ENCODE peak calls at places on chromosomes 1 and 21, in four cellular contexts. One of them, this sample, is unnamed.

GRCh38 chr1:240722788-240723187 is 110.8 kb upstream of the GREM2 start:
- DNase-seq in mammary epithelial cell: no peak
- DNase-seq in endothelial cell of umbilical vein: no peak
- DNase-seq in neuronal stem cell: no peak
- DNase-seq in this sample: no peak

GRCh38 chr1:115469703-115470476 is 131.8 kb upstream of the NGF start:
- DNase-seq in mammary epithelial cell: peak; percentile 74
- DNase-seq in neuronal stem cell: peak; percentile 15
- DNase-seq in endothelial cell of umbilical vein: peak; percentile 21
- DNase-seq in this sample: peak; percentile 38

GRCh38 chr1:147515046-147515869 is 26.0 kb upstream of the BCL9 start:
- DNase-seq in mammary epithelial cell: peak; percentile 64
- DNase-seq in neuronal stem cell: no peak
- DNase-seq in endothelial cell of umbilical vein: no peak
- DNase-seq in this sample: peak; percentile 18

GRCh38 chr1:166905930-166906329 is 29.9 kb upstream of the TADA1 start:
- DNase-seq in mammary epithelial cell: peak; percentile 70
- DNase-seq in neuronal stem cell: no peak
- DNase-seq in endothelial cell of umbilical vein: peak; percentile 23
- DNase-seq in this sample: peak; percentile 79

GRCh38 chr21:34129971-34130597 is 56.7 kb downstream of the MRPS6 start:
- DNase-seq in neuronal stem cell: peak; percentile 61
- DNase-seq in endothelial cell of umbilical vein: no peak
- DNase-seq in mammary epithelial cell: no peak
- DNase-seq in this sample: peak; percentile 65

GRCh38 chr1:111618953-111619634 is 495 bp upstream of the RAP1A start:
- DNase-seq in mammary epithelial cell: peak; percentile 6
- DNase-seq in endothelial cell of umbilical vein: no peak
- DNase-seq in neuronal stem cell: no peak
- DNase-seq in this sample: no peak

GRCh38 chr1:6873298-6874015 is 88.2 kb downstream of the CAMTA1 start:
- DNase-seq in neuronal stem cell: no peak
- DNase-seq in mammary epithelial cell: no peak
- DNase-seq in endothelial cell of umbilical vein: no peak
- DNase-seq in this sample: no peak

GRCh38 chr21:37378700-37379139 is 12.1 kb downstream of the DYRK1A start:
- DNase-seq in mammary epithelial cell: no peak
- DNase-seq in neuronal stem cell: no peak
- DNase-seq in endothelial cell of umbilical vein: no peak
- DNase-seq in this sample: no peak

GRCh38 chr1:9478021-9478420 is 61.2 kb upstream of the SLC25A33 start:
- DNase-seq in neuronal stem cell: no peak
- DNase-seq in mammary epithelial cell: no peak
- DNase-seq in endothelial cell of umbilical vein: no peak
- DNase-seq in this sample: no peak

GRCh38 chr1:117770981-117771531 is 158.4 kb downstream of the GDAP2 start:
- DNase-seq in endothelial cell of umbilical vein: no peak
- DNase-seq in neuronal stem cell: no peak
- DNase-seq in mammary epithelial cell: no peak
- DNase-seq in this sample: no peak

GRCh38 chr1:64921761-64922160 is 44.6 kb downstream of the JAK1 start:
- DNase-seq in endothelial cell of umbilical vein: peak; percentile 12
- DNase-seq in neuronal stem cell: no peak
- DNase-seq in mammary epithelial cell: no peak
- DNase-seq in this sample: peak; percentile 41

GRCh38 chr1:159881930-159882839 is 17.8 kb downstream of the CFAP45 start:
- DNase-seq in endothelial cell of umbilical vein: peak; percentile 89
- DNase-seq in neuronal stem cell: no peak
- DNase-seq in mammary epithelial cell: peak; percentile 100
- DNase-seq in this sample: peak; percentile 95

GRCh38 chr1:196897158-196897828 is 9.4 kb downstream of the CFHR4 start:
- DNase-seq in mammary epithelial cell: no peak
- DNase-seq in endothelial cell of umbilical vein: no peak
- DNase-seq in neuronal stem cell: no peak
- DNase-seq in this sample: no peak

GRCh38 chr1:183318433-183318832 is 99.7 kb downstream of the NMNAT2 start:
- DNase-seq in mammary epithelial cell: peak; percentile 88
- DNase-seq in endothelial cell of umbilical vein: peak; percentile 61
- DNase-seq in neuronal stem cell: no peak
- DNase-seq in this sample: peak; percentile 91

GRCh38 chr21:42039911-42040351 is 29.8 kb upstream of the ZBTB21 start:
- DNase-seq in mammary epithelial cell: no peak
- DNase-seq in endothelial cell of umbilical vein: no peak
- DNase-seq in neuronal stem cell: no peak
- DNase-seq in this sample: peak; percentile 95

GRCh38 chr1:178538192-178538916 is 25.4 kb downstream of the TEX35 start:
- DNase-seq in endothelial cell of umbilical vein: no peak
- DNase-seq in mammary epithelial cell: peak; percentile 19
- DNase-seq in neuronal stem cell: no peak
- DNase-seq in this sample: peak; percentile 77

GRCh38 chr1:155334980-155335379 is 14.3 kb downstream of the RUSC1 start:
- DNase-seq in neuronal stem cell: no peak
- DNase-seq in endothelial cell of umbilical vein: no peak
- DNase-seq in mammary epithelial cell: no peak
- DNase-seq in this sample: peak; percentile 68

GRCh38 chr1:25796807-25797458 is 3.1 kb upstream of the SELENON start:
- DNase-seq in mammary epithelial cell: peak; percentile 59
- DNase-seq in endothelial cell of umbilical vein: peak; percentile 73
- DNase-seq in neuronal stem cell: peak; percentile 82
- DNase-seq in this sample: peak; percentile 75

GRCh38 chr21:34930971-34931370 is 118.1 kb downstream of the RUNX1 start:
- DNase-seq in endothelial cell of umbilical vein: no peak
- DNase-seq in mammary epithelial cell: peak; percentile 36
- DNase-seq in neuronal stem cell: no peak
- DNase-seq in this sample: no peak

GRCh38 chr21:41580758-41581554 is 73.0 kb upstream of the TMPRSS2 start:
- DNase-seq in neuronal stem cell: peak; percentile 14
- DNase-seq in endothelial cell of umbilical vein: no peak
- DNase-seq in mammary epithelial cell: peak; percentile 87
- DNase-seq in this sample: no peak

GRCh38 chr1:244757091-244757939 is 78.1 kb upstream of the COX20 start:
- DNase-seq in neuronal stem cell: no peak
- DNase-seq in mammary epithelial cell: no peak
- DNase-seq in endothelial cell of umbilical vein: peak; percentile 8
- DNase-seq in this sample: no peak

GRCh38 chr1:21251773-21252471 is 38.3 kb downstream of the ECE1 start:
- DNase-seq in mammary epithelial cell: peak; percentile 96
- DNase-seq in endothelial cell of umbilical vein: peak; percentile 94
- DNase-seq in neuronal stem cell: no peak
- DNase-seq in this sample: peak; percentile 98

GRCh38 chr1:100734716-100735115 is 15.2 kb downstream of the VCAM1 start:
- DNase-seq in endothelial cell of umbilical vein: peak; percentile 89
- DNase-seq in neuronal stem cell: no peak
- DNase-seq in mammary epithelial cell: peak; percentile 11
- DNase-seq in this sample: peak; percentile 75

GRCh38 chr1:167599839-167600581 is 30.0 kb upstream of the RCSD1 start:
- DNase-seq in endothelial cell of umbilical vein: peak; percentile 40
- DNase-seq in mammary epithelial cell: peak; percentile 63
- DNase-seq in neuronal stem cell: no peak
- DNase-seq in this sample: peak; percentile 55

GRCh38 chr1:54800041-54800898 is 853 bp downstream of the TTC22 start:
- DNase-seq in neuronal stem cell: no peak
- DNase-seq in endothelial cell of umbilical vein: no peak
- DNase-seq in mammary epithelial cell: no peak
- DNase-seq in this sample: no peak

GRCh38 chr1:69497847-69498246 is 69.9 kb upstream of the LRRC7 start:
- DNase-seq in mammary epithelial cell: no peak
- DNase-seq in neuronal stem cell: no peak
- DNase-seq in endothelial cell of umbilical vein: peak; percentile 46
- DNase-seq in this sample: no peak

GRCh38 chr1:220368352-220369265 is 96.4 kb upstream of the RAB3GAP2 start:
- DNase-seq in mammary epithelial cell: peak; percentile 64
- DNase-seq in neuronal stem cell: no peak
- DNase-seq in endothelial cell of umbilical vein: no peak
- DNase-seq in this sample: peak; percentile 41

GRCh38 chr1:182050481-182051438 is 10.8 kb downstream of the ZNF648 start:
- DNase-seq in mammary epithelial cell: no peak
- DNase-seq in neuronal stem cell: no peak
- DNase-seq in endothelial cell of umbilical vein: no peak
- DNase-seq in this sample: no peak

GRCh38 chr1:238177960-238178359 is 287.2 kb upstream of the ZP4 start:
- DNase-seq in endothelial cell of umbilical vein: no peak
- DNase-seq in neuronal stem cell: peak; percentile 79
- DNase-seq in mammary epithelial cell: peak; percentile 81
- DNase-seq in this sample: no peak

GRCh38 chr1:243575070-243575469 is 275.0 kb downstream of the AKT3 start:
- DNase-seq in mammary epithelial cell: no peak
- DNase-seq in neuronal stem cell: no peak
- DNase-seq in endothelial cell of umbilical vein: no peak
- DNase-seq in this sample: no peak

GRCh38 chr1:240609527-240610060 is 2.4 kb downstream of the GREM2 start:
- DNase-seq in endothelial cell of umbilical vein: no peak
- DNase-seq in mammary epithelial cell: no peak
- DNase-seq in neuronal stem cell: no peak
- DNase-seq in this sample: no peak

GRCh38 chr1:5637171-5637570 is 355.1 kb downstream of the NPHP4 start:
- DNase-seq in mammary epithelial cell: no peak
- DNase-seq in neuronal stem cell: no peak
- DNase-seq in endothelial cell of umbilical vein: no peak
- DNase-seq in this sample: no peak

GRCh38 chr1:36365310-36365895 is 20.3 kb downstream of the STK40 start:
- DNase-seq in neuronal stem cell: no peak
- DNase-seq in mammary epithelial cell: no peak
- DNase-seq in endothelial cell of umbilical vein: no peak
- DNase-seq in this sample: peak; percentile 48

GRCh38 chr21:45082715-45083114 is 8.3 kb downstream of the ADARB1 start:
- DNase-seq in neuronal stem cell: no peak
- DNase-seq in endothelial cell of umbilical vein: no peak
- DNase-seq in mammary epithelial cell: no peak
- DNase-seq in this sample: no peak

GRCh38 chr21:43340491-43341348 is 86.2 kb downstream of the SIK1 start:
- DNase-seq in endothelial cell of umbilical vein: peak; percentile 56
- DNase-seq in mammary epithelial cell: peak; percentile 59
- DNase-seq in neuronal stem cell: no peak
- DNase-seq in this sample: peak; percentile 91

GRCh38 chr1:107430540-107431228 is 289.8 kb downstream of the NTNG1 start:
- DNase-seq in mammary epithelial cell: peak; percentile 24
- DNase-seq in neuronal stem cell: peak; percentile 20
- DNase-seq in endothelial cell of umbilical vein: peak; percentile 18
- DNase-seq in this sample: peak; percentile 4

GRCh38 chr21:18499761-18500376 is 96.3 kb upstream of the TMPRSS15 start:
- DNase-seq in neuronal stem cell: peak; percentile 56
- DNase-seq in endothelial cell of umbilical vein: peak; percentile 35
- DNase-seq in mammary epithelial cell: no peak
- DNase-seq in this sample: peak; percentile 53

DNA sequence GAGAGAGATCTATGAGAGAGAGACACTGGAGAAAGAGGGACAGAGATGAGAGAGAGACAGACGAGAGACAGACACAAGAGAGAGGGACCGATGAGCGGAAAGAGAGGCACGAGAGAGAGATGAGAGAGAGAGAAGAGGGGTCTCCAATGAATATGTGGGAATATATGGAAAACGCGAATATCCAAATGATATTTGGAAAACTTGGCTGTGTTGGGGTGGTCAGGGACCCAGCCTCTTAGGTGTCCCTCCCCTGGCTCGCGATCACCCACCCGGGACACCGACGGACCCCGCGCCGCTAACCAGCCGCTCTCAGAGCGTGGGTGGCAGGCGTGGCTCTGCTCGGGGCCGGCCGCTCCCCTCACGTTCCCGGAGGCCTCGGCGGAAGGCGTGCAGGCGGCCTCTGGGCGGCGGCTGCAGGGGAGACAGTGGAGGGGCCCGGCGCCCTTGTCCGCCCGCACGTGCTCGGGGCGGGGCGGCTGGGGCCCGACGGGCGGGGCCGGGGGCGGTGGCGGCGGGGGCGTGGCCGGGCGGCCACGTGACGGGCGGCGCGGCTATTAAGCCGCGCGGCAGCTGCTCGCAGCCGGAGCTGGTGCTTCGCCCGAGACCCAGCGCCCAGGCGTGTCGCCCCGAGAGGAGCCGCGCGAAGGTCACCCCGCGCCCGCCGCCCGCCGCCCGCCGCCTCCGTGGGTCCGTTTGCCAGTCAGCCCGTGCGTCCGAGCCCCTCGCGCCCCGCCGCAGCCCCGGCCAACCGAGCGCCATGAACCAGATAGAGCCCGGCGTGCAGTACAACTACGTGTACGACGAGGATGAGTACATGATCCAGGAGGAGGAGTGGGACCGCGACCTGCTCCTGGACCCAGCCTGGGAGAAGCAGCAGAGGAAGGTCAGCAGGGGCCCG is at the start of gene ACTN2:
- DNase-seq in neuronal stem cell: peak; percentile 46
- DNase-seq in mammary epithelial cell: no peak
- DNase-seq in endothelial cell of umbilical vein: peak; percentile 31
- DNase-seq in this sample: peak; percentile 5
- H2AFZ ChIP-seq in neuronal stem cell: peak within 1 kb of the TSS; percentile 100
- H2AFZ ChIP-seq in mammary epithelial cell: peak within 1 kb of the TSS; percentile 86
- H2AFZ ChIP-seq in endothelial cell of umbilical vein: peak within 1 kb of the TSS; percentile 99
- H2AFZ ChIP-seq in this sample: peak within 1 kb of the TSS; percentile 83

GRCh38 chr1:214550339-214551051 is 907 bp downstream of the PTPN14 start:
- DNase-seq in neuronal stem cell: no peak
- DNase-seq in endothelial cell of umbilical vein: no peak
- DNase-seq in mammary epithelial cell: no peak
- DNase-seq in this sample: peak; percentile 26
- H2AFZ ChIP-seq in neuronal stem cell: peak overlapping the region; percentile 90
- H2AFZ ChIP-seq in endothelial cell of umbilical vein: no peak overlapping the region
- H2AFZ ChIP-seq in mammary epithelial cell: no peak overlapping the region
- H2AFZ ChIP-seq in this sample: peak overlapping the region; percentile 67

DNA sequence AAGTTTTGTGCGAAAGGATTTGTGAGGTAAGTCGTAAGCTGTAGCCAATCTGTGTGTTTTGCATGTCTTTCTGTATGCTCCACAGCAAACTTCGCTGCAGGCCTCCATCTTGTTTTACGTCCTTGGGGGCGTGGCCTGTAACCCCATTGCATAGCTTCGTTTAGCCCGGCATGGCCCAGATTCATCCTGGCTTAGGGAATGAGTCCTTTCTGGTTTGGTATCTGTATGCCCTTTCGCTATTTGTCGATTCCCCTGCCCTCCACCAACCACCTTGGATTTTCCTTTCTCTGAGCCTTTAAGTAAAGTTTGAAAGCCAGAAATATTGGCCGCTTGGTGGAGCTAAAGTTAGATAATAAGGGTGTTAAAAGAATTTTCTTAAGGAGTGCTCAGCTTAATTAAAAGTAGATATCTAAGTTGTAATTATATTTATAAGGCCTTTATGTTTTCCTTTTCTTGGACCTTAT is 1.1 kb downstream of the THEM4 start:
- DNase-seq in neuronal stem cell: no peak
- DNase-seq in mammary epithelial cell: no peak
- DNase-seq in endothelial cell of umbilical vein: peak; percentile 26
- DNase-seq in this sample: peak; percentile 43
- H2AFZ ChIP-seq in neuronal stem cell: peak overlapping the region; percentile 98
- H2AFZ ChIP-seq in mammary epithelial cell: no peak overlapping the region
- H2AFZ ChIP-seq in endothelial cell of umbilical vein: no peak overlapping the region
- H2AFZ ChIP-seq in this sample: no peak overlapping the region

GRCh38 chr1:12147116-12147753 is 19.6 kb upstream of the TNFRSF1B start:
- DNase-seq in mammary epithelial cell: no peak
- DNase-seq in neuronal stem cell: no peak
- DNase-seq in endothelial cell of umbilical vein: peak; percentile 93
- DNase-seq in this sample: no peak
- H2AFZ ChIP-seq in mammary epithelial cell: no peak overlapping the region
- H2AFZ ChIP-seq in neuronal stem cell: peak overlapping the region; percentile 65
- H2AFZ ChIP-seq in endothelial cell of umbilical vein: peak overlapping the region; percentile 72
- H2AFZ ChIP-seq in this sample: no peak overlapping the region